ENCODE peak calls at places on chromosomes 2 and 18, in five cellular contexts. G, A, J, Q and P are unnamed samples.

GRCh38 chr2:162732946-162733698 is 105.4 kb downstream of the KCNH7 start:
- DNase-seq in G (no peak), A (no peak), J (no peak), Q (peak), P (peak)

GRCh38 chr18:32455346-32455745 is 15.3 kb downstream of the GAREM1 start:
- DNase-seq in G (no peak), A (no peak), J (no peak), Q (no peak), P (no peak)

GRCh38 chr2:165274698-165275097 is 35.5 kb downstream of the SCN2A start:
- DNase-seq in G (no peak), A (no peak), J (no peak), Q (no peak), P (no peak)

GRCh38 chr2:165469417-165469816 is at the start of gene CSRNP3:
- DNase-seq in G (peak), A (no peak), J (no peak), Q (peak), P (peak)

GRCh38 chr2:1245193-1245592 is 168.1 kb upstream of the TPO start:
- DNase-seq in G (no peak), A (no peak), J (no peak), Q (no peak), P (no peak)

GRCh38 chr2:55768991-55769390 is 75.3 kb upstream of the PNPT1 start:
- DNase-seq in G (no peak), A (no peak), J (no peak), Q (no peak), P (no peak)

GRCh38 chr2:26752636-26753035 is 11.4 kb upstream of the SLC35F6 start:
- DNase-seq in G (no peak), A (no peak), J (no peak), Q (no peak), P (no peak)

GRCh38 chr18:5596585-5596984 is 52.8 kb upstream of the EPB41L3 start:
- DNase-seq in G (no peak), A (no peak), J (no peak), Q (no peak), P (no peak)

GRCh38 chr2:33451825-33452224 is 24.6 kb upstream of the RASGRP3 start:
- DNase-seq in G (no peak), A (no peak), J (no peak), Q (no peak), P (no peak)

GRCh38 chr2:26807788-26808460 is 22.1 kb downstream of the CENPA start:
- DNase-seq in G (no peak), A (no peak), J (no peak), Q (peak), P (peak)

GRCh38 chr2:44188696-44189095 is 20.0 kb downstream of the PPM1B start:
- DNase-seq in G (no peak), A (no peak), J (no peak), Q (no peak), P (peak)

GRCh38 chr2:133713049-133713580 is 144.9 kb upstream of the NCKAP5 start:
- DNase-seq in G (no peak), A (no peak), J (no peak), Q (no peak), P (no peak)

GRCh38 chr2:238187618-238188548 is 15.6 kb downstream of the ILKAP start:
- DNase-seq in G (no peak), A (no peak), J (no peak), Q (no peak), P (no peak)

GRCh38 chr18:54946149-54946581 is 13.1 kb downstream of the CCDC68 start:
- DNase-seq in G (no peak), A (no peak), J (peak), Q (peak), P (no peak)